ENCODE peak calls at places on chromosomes 3 and 15, in six cellular contexts. H is left colon; C is stimulated activated effector memory CD8-positive, alpha-beta T cell treated with anti-CD3 and anti-CD28 coated beads, Interleukin-12 subunit alpha, Interleukin-12 subunit beta, amount 100 ng/mL, for 72 hours; Z is iris pigment epithelial cell; E is RPMI7951; I is neuronal stem cell. G is an unnamed sample.
A peak's percentile ranks its signal among the peaks of the same experiment; 100 is the strongest.

GRCh38 chr3:64084640-64085039 is 61.3 kb upstream of the PSMD6 start:
- DNase-seq in E (peak; percentile 92), I (no peak), Z (peak; percentile 91), C (no peak), H (no peak), G (peak; percentile 78)

GRCh38 chr3:113721638-113722037 is 24.4 kb downstream of the NAA50 start:
- DNase-seq in Z (no peak), E (no peak), C (no peak), I (no peak), H (no peak), G (no peak)

GRCh38 chr15:82127581-82127980 is 81.8 kb upstream of the MEX3B start:
- DNase-seq in C (no peak), E (no peak), Z (no peak), I (no peak), H (no peak), G (no peak)

GRCh38 chr3:192918275-192918588 is 576 bp upstream of the MB21D2 start:
- DNase-seq in Z (no peak), H (no peak), C (no peak), E (no peak), I (no peak), G (no peak)

GRCh38 chr3:116263842-116264545 is 181.3 kb downstream of the LSAMP start:
- DNase-seq in C (no peak), H (no peak), I (no peak), Z (peak; percentile 2), E (no peak), G (no peak)

GRCh38 chr3:128579927-128580326 is 70.7 kb downstream of the RPN1 start:
- DNase-seq in E (no peak), I (no peak), Z (no peak), C (no peak), H (no peak), G (no peak)

GRCh38 chr3:131402391-131403039 is 20.9 kb downstream of the NUDT16 start:
- DNase-seq in I (no peak), Z (peak; percentile 61), H (no peak), E (peak; percentile 30), C (no peak), G (peak; percentile 59)

GRCh38 chr3:60085649-60086048 is 1035.8 kb upstream of the CFAP20DC start:
- DNase-seq in Z (no peak), I (no peak), E (no peak), C (no peak), H (no peak), G (no peak)

GRCh38 chr3:42366550-42366949 is 43.9 kb downstream of the LYZL4 start:
- DNase-seq in I (no peak), E (no peak), C (no peak), Z (no peak), H (no peak), G (no peak)

GRCh38 chr15:59268199-59268979 is 61.7 kb downstream of the LDHAL6B start:
- DNase-seq in C (no peak), Z (peak; percentile 66), I (no peak), E (peak; percentile 73), H (no peak), G (peak; percentile 85)

GRCh38 chr15:73873889-73874511 is 636 bp downstream of the TBC1D21 start:
- DNase-seq in H (peak; percentile 18), Z (peak; percentile 62), E (peak; percentile 65), C (no peak), I (peak; percentile 41), G (peak; percentile 54)

GRCh38 chr3:57918123-57918837 is 89.9 kb upstream of the FLNB start:
- DNase-seq in I (no peak), H (no peak), E (peak; percentile 75), Z (peak; percentile 89), C (no peak), G (peak; percentile 95)

G was measured in HCEC 1CT.